ENCODE peak calls at places on chromosomes 2 and 18, in five cellular contexts. One of them, this sample, is unnamed.

GRCh38 chr2:218448934-218449333 is 30.0 kb downstream of the VIL1 start:
- DNase-seq in stimulated activated CD4-positive, alpha-beta T cell treated with anti-CD3 and anti-CD28 coated beads, Interleukin-2, amount 100 ng/mL, for 24 hours: no peak
- DNase-seq in AG08396: no peak
- DNase-seq in heart left ventricle: no peak
- DNase-seq in kidney epithelial cell: no peak
- DNase-seq in this sample: no peak

GRCh38 chr18:50268022-50268747 is 1.9 kb upstream of the CFAP53 start:
- DNase-seq in stimulated activated CD4-positive, alpha-beta T cell treated with anti-CD3 and anti-CD28 coated beads, Interleukin-2, amount 100 ng/mL, for 24 hours: peak
- DNase-seq in AG08396: peak
- DNase-seq in kidney epithelial cell: no peak
- DNase-seq in heart left ventricle: peak
- DNase-seq in this sample: no peak

GRCh38 chr18:74508366-74508765 is 12.2 kb downstream of the CNDP2 start:
- DNase-seq in stimulated activated CD4-positive, alpha-beta T cell treated with anti-CD3 and anti-CD28 coated beads, Interleukin-2, amount 100 ng/mL, for 24 hours: no peak
- DNase-seq in heart left ventricle: no peak
- DNase-seq in AG08396: no peak
- DNase-seq in kidney epithelial cell: no peak
- DNase-seq in this sample: no peak

GRCh38 chr2:182952741-182953450 is 85.4 kb downstream of the NCKAP1 start:
- DNase-seq in kidney epithelial cell: no peak
- DNase-seq in heart left ventricle: no peak
- DNase-seq in AG08396: peak
- DNase-seq in stimulated activated CD4-positive, alpha-beta T cell treated with anti-CD3 and anti-CD28 coated beads, Interleukin-2, amount 100 ng/mL, for 24 hours: no peak
- DNase-seq in this sample: no peak

GRCh38 chr2:218485986-218486667 is 67.2 kb downstream of the VIL1 start:
- DNase-seq in AG08396: peak
- DNase-seq in stimulated activated CD4-positive, alpha-beta T cell treated with anti-CD3 and anti-CD28 coated beads, Interleukin-2, amount 100 ng/mL, for 24 hours: no peak
- DNase-seq in kidney epithelial cell: no peak
- DNase-seq in heart left ventricle: no peak
- DNase-seq in this sample: no peak

GRCh38 chr2:23477392-23477791 is 92.4 kb downstream of the KLHL29 start:
- DNase-seq in kidney epithelial cell: no peak
- DNase-seq in stimulated activated CD4-positive, alpha-beta T cell treated with anti-CD3 and anti-CD28 coated beads, Interleukin-2, amount 100 ng/mL, for 24 hours: no peak
- DNase-seq in AG08396: no peak
- DNase-seq in heart left ventricle: no peak
- DNase-seq in this sample: no peak

GRCh38 chr18:3819933-3820332 is 370.0 kb downstream of the TGIF1 start:
- DNase-seq in kidney epithelial cell: no peak
- DNase-seq in heart left ventricle: no peak
- DNase-seq in stimulated activated CD4-positive, alpha-beta T cell treated with anti-CD3 and anti-CD28 coated beads, Interleukin-2, amount 100 ng/mL, for 24 hours: no peak
- DNase-seq in AG08396: no peak
- DNase-seq in this sample: no peak

GRCh38 chr2:26164641-26165211 is 8.2 kb upstream of the GAREM2 start:
- DNase-seq in heart left ventricle: no peak
- DNase-seq in kidney epithelial cell: no peak
- DNase-seq in AG08396: no peak
- DNase-seq in stimulated activated CD4-positive, alpha-beta T cell treated with anti-CD3 and anti-CD28 coated beads, Interleukin-2, amount 100 ng/mL, for 24 hours: no peak
- DNase-seq in this sample: no peak

GRCh38 chr2:188725981-188726380 is 248.2 kb upstream of the COL3A1 start:
- DNase-seq in kidney epithelial cell: no peak
- DNase-seq in stimulated activated CD4-positive, alpha-beta T cell treated with anti-CD3 and anti-CD28 coated beads, Interleukin-2, amount 100 ng/mL, for 24 hours: no peak
- DNase-seq in AG08396: no peak
- DNase-seq in heart left ventricle: no peak
- DNase-seq in this sample: peak

GRCh38 chr2:11753452-11753885 is 7.0 kb downstream of the LPIN1 start:
- DNase-seq in heart left ventricle: no peak
- DNase-seq in AG08396: no peak
- DNase-seq in kidney epithelial cell: no peak
- DNase-seq in stimulated activated CD4-positive, alpha-beta T cell treated with anti-CD3 and anti-CD28 coated beads, Interleukin-2, amount 100 ng/mL, for 24 hours: no peak
- DNase-seq in this sample: no peak

GRCh38 chr2:197943731-197944130 is 139.3 kb downstream of the PLCL1 start:
- DNase-seq in stimulated activated CD4-positive, alpha-beta T cell treated with anti-CD3 and anti-CD28 coated beads, Interleukin-2, amount 100 ng/mL, for 24 hours: no peak
- DNase-seq in AG08396: no peak
- DNase-seq in kidney epithelial cell: no peak
- DNase-seq in heart left ventricle: no peak
- DNase-seq in this sample: no peak

GRCh38 chr18:76958692-76959341 is 136.5 kb downstream of the ZNF236 start:
- DNase-seq in stimulated activated CD4-positive, alpha-beta T cell treated with anti-CD3 and anti-CD28 coated beads, Interleukin-2, amount 100 ng/mL, for 24 hours: no peak
- DNase-seq in AG08396: no peak
- DNase-seq in kidney epithelial cell: no peak
- DNase-seq in heart left ventricle: no peak
- DNase-seq in this sample: no peak

GRCh38 chr18:33152376-33152775 is 288.1 kb downstream of the CCDC178 start:
- DNase-seq in stimulated activated CD4-positive, alpha-beta T cell treated with anti-CD3 and anti-CD28 coated beads, Interleukin-2, amount 100 ng/mL, for 24 hours: no peak
- DNase-seq in AG08396: no peak
- DNase-seq in kidney epithelial cell: no peak
- DNase-seq in heart left ventricle: no peak
- DNase-seq in this sample: no peak

GRCh38 chr2:94874277-94874997 is 3.2 kb downstream of the TEKT4 start:
- DNase-seq in stimulated activated CD4-positive, alpha-beta T cell treated with anti-CD3 and anti-CD28 coated beads, Interleukin-2, amount 100 ng/mL, for 24 hours: peak
- DNase-seq in kidney epithelial cell: no peak
- DNase-seq in heart left ventricle: peak
- DNase-seq in AG08396: peak
- DNase-seq in this sample: peak

GRCh38 chr18:56890632-56891031 is 239.5 kb downstream of the WDR7 start:
- DNase-seq in kidney epithelial cell: peak
- DNase-seq in stimulated activated CD4-positive, alpha-beta T cell treated with anti-CD3 and anti-CD28 coated beads, Interleukin-2, amount 100 ng/mL, for 24 hours: no peak
- DNase-seq in heart left ventricle: no peak
- DNase-seq in AG08396: peak
- DNase-seq in this sample: peak

This sample was measured in HS-27A.